ENCODE peak calls at places on chromosomes 4 and X, in eight cellular contexts. B is AG10803; R is psoas muscle; Q is HCT116; N is adrenal gland; U is heart left ventricle; X is CD8-positive, alpha-beta T cell; K is left ventricle myocardium inferior. I is an unnamed sample.

GRCh38 chr4:24551492-24552330 is 32.6 kb downstream of the DHX15 start:
- DNase-seq in U (no peak), R (no peak), N (no peak), X (no peak), Q (peak; percentile 2), K (no peak), B (no peak), I (no peak)

GRCh38 chrX:132092439-132093065 is 35.3 kb downstream of the FRMD7 start:
- DNase-seq in R (no peak), X (peak; percentile 12), N (peak; percentile 85), Q (peak; percentile 52), B (peak; percentile 63), U (peak; percentile 29), K (peak; percentile 17), I (peak; percentile 64)

GRCh38 chr4:74932010-74932409 is 906 bp upstream of the PARM1 start:
- DNase-seq in R (no peak), B (no peak), K (no peak), Q (no peak), N (no peak), X (no peak), U (no peak), I (no peak)

GRCh38 chr4:156999175-156999517 is 27.5 kb upstream of the PDGFC start:
- DNase-seq in B (peak; percentile 99), N (peak; percentile 76), K (no peak), R (no peak), Q (peak; percentile 87), U (no peak), X (no peak), I (peak; percentile 27)

GRCh38 chr4:119652978-119653377 is 24.4 kb upstream of the PDE5A start:
- DNase-seq in N (no peak), R (no peak), B (peak; percentile 47), X (no peak), U (no peak), Q (no peak), K (no peak), I (no peak)

GRCh38 chr4:184462724-184463123 is 11.6 kb downstream of the IRF2 start:
- DNase-seq in R (no peak), K (no peak), U (no peak), B (no peak), X (no peak), N (no peak), Q (no peak), I (no peak)

GRCh38 chr4:16125571-16126445 is 42.0 kb upstream of the PROM1 start:
- DNase-seq in R (no peak), N (no peak), B (peak; percentile 30), Q (no peak), U (no peak), K (no peak), X (no peak), I (no peak)

GRCh38 chrX:102768984-102769761 is 48.6 kb downstream of the GPRASP3 start:
- DNase-seq in U (peak; percentile 67), K (peak; percentile 47), R (peak; percentile 69), Q (peak; percentile 89), N (peak; percentile 95), B (peak; percentile 82), X (peak; percentile 64), I (peak; percentile 58)

GRCh38 chr4:15702941-15703403 is at the start of gene BST1:
- DNase-seq in R (peak; percentile 77), B (peak; percentile 53), N (peak; percentile 77), U (peak; percentile 80), K (peak; percentile 75), X (peak; percentile 21), Q (no peak), I (peak; percentile 25)

GRCh38 chr4:161336621-161337020 is 827.2 kb downstream of the FSTL5 start:
- DNase-seq in B (no peak), X (no peak), N (no peak), K (no peak), R (no peak), U (no peak), Q (no peak), I (no peak)

GRCh38 chr4:34047363-34047762 is 2197.0 kb downstream of the ARAP2 start:
- DNase-seq in K (no peak), Q (no peak), X (no peak), B (no peak), N (no peak), R (no peak), U (no peak), I (no peak)

GRCh38 chrX:48893556-48894348 is 3.8 kb downstream of the TIMM17B start:
- DNase-seq in N (peak; percentile 34), K (no peak), R (no peak), U (no peak), B (no peak), Q (no peak), X (no peak), I (no peak)

GRCh38 chrX:101051549-101052302 is at the start of gene TRMT2B:
- DNase-seq in Q (peak; percentile 52), N (peak; percentile 88), B (peak; percentile 61), U (peak; percentile 84), X (peak; percentile 66), R (peak; percentile 87), K (peak; percentile 79), I (peak; percentile 87)

GRCh38 chr4:575281-576141 is 584 bp downstream of the TMEM271 start:
- DNase-seq in B (peak; percentile 47), K (no peak), X (no peak), R (no peak), U (peak; percentile 46), Q (no peak), N (peak; percentile 61), I (no peak)

GRCh38 chr4:52983563-52984303 is 121.6 kb downstream of the RASL11B start:
- DNase-seq in X (no peak), Q (peak; percentile 50), B (peak; percentile 59), R (no peak), K (no peak), U (no peak), N (no peak), I (peak; percentile 48)

GRCh38 chr4:156686120-156686519 is 285.5 kb downstream of the PDGFC start:
- DNase-seq in N (no peak), B (peak; percentile 100), Q (no peak), R (no peak), X (no peak), U (no peak), K (no peak), I (no peak)

GRCh38 chr4:6128221-6128871 is 72.0 kb downstream of the JAKMIP1 start:
- DNase-seq in N (no peak), R (no peak), B (no peak), K (no peak), X (no peak), U (no peak), Q (no peak), I (no peak)

GRCh38 chrX:38368774-38369173 is 16.4 kb downstream of the OTC start:
- DNase-seq in Q (no peak), K (no peak), R (no peak), B (no peak), N (no peak), U (no peak), X (no peak), I (no peak)

GRCh38 chr4:61299316-61299715 is 99.2 kb downstream of the ADGRL3 start:
- DNase-seq in B (no peak), Q (no peak), R (no peak), X (no peak), N (no peak), U (no peak), K (no peak), I (no peak)

GRCh38 chr4:85672116-85672515 is 197.2 kb downstream of the ARHGAP24 start:
- DNase-seq in Q (no peak), U (no peak), K (no peak), B (peak; percentile 73), X (no peak), R (no peak), N (no peak), I (no peak)

GRCh38 chrX:32448320-32448719 is 763.0 kb downstream of the DMD start:
- DNase-seq in R (no peak), U (no peak), X (no peak), K (no peak), B (no peak), N (no peak), Q (no peak), I (no peak)

GRCh38 chrX:9443327-9443726 is 21.5 kb upstream of the TBL1X start:
- DNase-seq in R (no peak), B (no peak), Q (no peak), K (no peak), X (no peak), U (no peak), N (no peak), I (no peak)
- H3K4me3 ChIP-seq in R (no peak overlapping the region), B (no peak overlapping the region), Q (no peak overlapping the region), K (no peak overlapping the region), X (no peak overlapping the region), U (no peak overlapping the region), N (no peak overlapping the region), I (no peak overlapping the region)

GRCh38 chr4:80036949-80037348 is 36.1 kb downstream of the ANTXR2 start:
- DNase-seq in N (no peak), Q (no peak), K (no peak), B (peak; percentile 91), U (no peak), R (no peak), X (no peak), I (no peak)
- H3K4me3 ChIP-seq in N (peak overlapping the region; percentile 3), Q (no peak overlapping the region), K (peak overlapping the region; percentile 45), B (peak overlapping the region; percentile 36), U (peak overlapping the region; percentile 43), R (peak overlapping the region; percentile 26), X (no peak overlapping the region), I (no peak overlapping the region)

DNA sequence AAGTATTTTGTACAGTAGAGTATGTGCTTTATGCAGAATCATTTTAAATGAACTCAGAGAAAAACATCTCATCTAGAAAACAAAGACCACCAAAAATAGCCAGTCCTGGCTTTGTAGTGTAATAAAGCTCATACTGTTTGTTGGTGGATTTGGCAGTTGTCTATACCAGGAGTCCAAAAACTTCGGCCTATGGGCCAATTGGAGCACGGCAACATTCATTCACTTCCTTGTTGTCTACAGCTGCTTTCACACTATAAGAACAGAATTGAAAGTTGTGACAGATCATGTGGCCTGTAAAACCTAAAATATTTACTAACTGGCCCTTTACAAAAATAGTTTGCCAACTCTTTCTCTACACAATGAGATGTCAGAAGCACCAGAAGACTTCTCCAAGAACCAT is 5.3 kb downstream of the FBXW7 start:
- DNase-seq in X (no peak), N (no peak), U (no peak), K (no peak), B (no peak), R (no peak), Q (no peak), I (no peak)
- H3K4me3 ChIP-seq in X (no peak overlapping the region), N (no peak overlapping the region), U (no peak overlapping the region), K (no peak overlapping the region), B (no peak overlapping the region), R (no peak overlapping the region), Q (no peak overlapping the region), I (no peak overlapping the region)

DNA sequence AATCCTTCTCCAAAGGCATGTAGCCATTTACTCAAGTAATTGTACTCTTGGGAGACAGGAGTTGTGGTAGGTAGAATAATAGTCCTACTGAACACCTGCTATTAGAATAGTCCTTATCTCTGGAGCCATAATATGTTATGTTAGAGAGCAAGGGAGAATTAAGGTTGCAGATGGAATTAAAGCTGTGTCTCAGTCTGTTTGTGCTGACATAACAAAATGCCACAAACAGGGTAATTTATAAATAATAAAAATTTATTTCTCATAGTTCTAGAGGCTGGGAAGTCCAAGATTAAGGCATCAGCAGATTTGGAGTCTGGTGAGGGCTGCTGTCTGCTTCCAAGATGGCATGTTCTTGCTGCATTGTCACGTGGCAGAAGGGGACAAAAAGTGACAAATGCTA is 24.2 kb upstream of the FRAS1 start:
- DNase-seq in U (no peak), Q (no peak), X (no peak), R (no peak), K (no peak), B (no peak), N (no peak), I (no peak)
- H3K4me3 ChIP-seq in U (no peak overlapping the region), Q (no peak overlapping the region), X (no peak overlapping the region), R (no peak overlapping the region), K (no peak overlapping the region), B (no peak overlapping the region), N (no peak overlapping the region), I (no peak overlapping the region)

GRCh38 chr4:150224896-150225591 is 146.8 kb downstream of the DCLK2 start:
- DNase-seq in Q (no peak), X (no peak), U (no peak), R (no peak), N (no peak), K (no peak), B (peak; percentile 95), I (peak; percentile 88)
- H3K4me3 ChIP-seq in Q (no peak overlapping the region), X (no peak overlapping the region), U (no peak overlapping the region), R (no peak overlapping the region), N (no peak overlapping the region), K (no peak overlapping the region), B (peak overlapping the region; percentile 10), I (no peak overlapping the region)